ENCODE peak calls at places on chromosomes 12 and 14, in six cellular contexts. P is stimulated activated CD4-positive, alpha-beta T cell treated with anti-CD3 and anti-CD28 coated beads, Interleukin-1b, Interleukin-23, amount 100 ng/mL, for 1 hour; M is HFFc6; V is stimulated activated CD8-positive, alpha-beta memory T cell treated with anti-CD3 and anti-CD28 coated beads, Interleukin-4, amount 100 ng/mL, for 1 hour; N is HFF-Myc; G is substantia nigra. Y is an unnamed sample.

GRCh38 chr14:99716091-99716849 is 32.2 kb downstream of the CYP46A1 start:
- DNase-seq in P (no peak), M (no peak), V (no peak), N (no peak), G (no peak), Y (no peak)

GRCh38 chr12:54196396-54196795 is 7.6 kb upstream of the SMUG1 start:
- DNase-seq in P (no peak), M (no peak), V (no peak), N (no peak), G (no peak), Y (no peak)

GRCh38 chr12:121504505-121504904 is 76.3 kb downstream of the KDM2B start:
- DNase-seq in P (no peak), M (no peak), V (no peak), N (no peak), G (no peak), Y (no peak)

GRCh38 chr14:37114559-37114958 is 57.8 kb downstream of the SLC25A21 start:
- DNase-seq in P (no peak), M (no peak), V (no peak), N (no peak), G (no peak), Y (no peak)

GRCh38 chr12:29073631-29074239 is 75.3 kb upstream of the FAR2 start:
- DNase-seq in P (no peak), M (peak; percentile 22), V (no peak), N (peak; percentile 44), G (no peak), Y (peak; percentile 78)

GRCh38 chr12:108399514-108399913 is 60.4 kb upstream of the CMKLR1 start:
- DNase-seq in P (no peak), M (no peak), V (no peak), N (peak; percentile 20), G (no peak), Y (no peak)

GRCh38 chr12:122861586-122861970 is 26.3 kb downstream of the HIP1R start:
- DNase-seq in P (no peak), M (no peak), V (no peak), N (no peak), G (no peak), Y (no peak)

GRCh38 chr12:123056053-123056452 is 75.6 kb downstream of the ARL6IP4 start:
- DNase-seq in P (no peak), M (no peak), V (no peak), N (no peak), G (no peak), Y (peak; percentile 69)

GRCh38 chr14:75204106-75204505 is 27.7 kb upstream of the TMED10 start:
- DNase-seq in P (no peak), M (peak; percentile 57), V (no peak), N (no peak), G (no peak), Y (no peak)

GRCh38 chr12:52013626-52014310 is 7.0 kb downstream of the TAMALIN start:
- DNase-seq in P (no peak), M (no peak), V (no peak), N (no peak), G (no peak), Y (no peak)

GRCh38 chr12:19963972-19964371 is 404.4 kb upstream of the PDE3A start:
- DNase-seq in P (no peak), M (no peak), V (no peak), N (no peak), G (no peak), Y (no peak)

GRCh38 chr14:73236752-73237218 is 521 bp upstream of the PAPLN start:
- DNase-seq in P (no peak), M (no peak), V (no peak), N (no peak), G (no peak), Y (no peak)

GRCh38 chr12:109764123-109764522 is 50.5 kb downstream of the FAM222A start:
- DNase-seq in P (no peak), M (no peak), V (no peak), N (no peak), G (no peak), Y (no peak)

GRCh38 chr12:69405466-69405865 is 45.9 kb downstream of the YEATS4 start:
- DNase-seq in P (no peak), M (peak; percentile 92), V (no peak), N (peak; percentile 66), G (no peak), Y (peak; percentile 92)

GRCh38 chr12:14691560-14691959 is 4.8 kb downstream of the GUCY2C start:
- DNase-seq in P (no peak), M (no peak), V (no peak), N (peak; percentile 2), G (peak; percentile 3), Y (no peak)

GRCh38 chr12:34166427-34167060 is 144.2 kb downstream of the ALG10 start:
- DNase-seq in P (no peak), M (no peak), V (no peak), N (no peak), G (no peak), Y (no peak)

GRCh38 chr12:108881953-108882352 is 2.1 kb downstream of the DAO start:
- DNase-seq in P (no peak), M (no peak), V (no peak), N (no peak), G (no peak), Y (no peak)

GRCh38 chr12:32455607-32456063 is 56.3 kb downstream of the FGD4 start:
- DNase-seq in P (no peak), M (peak; percentile 69), V (no peak), N (peak; percentile 40), G (no peak), Y (peak; percentile 84)

GRCh38 chr12:28611115-28611435 is 420.8 kb downstream of the CCDC91 start:
- DNase-seq in P (no peak), M (peak; percentile 22), V (no peak), N (peak; percentile 37), G (no peak), Y (peak; percentile 90)

GRCh38 chr14:92719890-92720323 is 28.5 kb downstream of the LGMN start:
- DNase-seq in P (no peak), M (peak; percentile 45), V (no peak), N (no peak), G (no peak), Y (no peak)

GRCh38 chr12:82937151-82937550 is 250.4 kb downstream of the TMTC2 start:
- DNase-seq in P (no peak), M (no peak), V (no peak), N (peak; percentile 5), G (no peak), Y (peak; percentile 8)

GRCh38 chr14:35248476-35248788 is 43.8 kb upstream of the PSMA6 start:
- DNase-seq in P (no peak), M (no peak), V (no peak), N (no peak), G (no peak), Y (no peak)

GRCh38 chr12:126685636-126686035 is 1581.3 kb upstream of the TMEM132C start:
- DNase-seq in P (no peak), M (no peak), V (no peak), N (no peak), G (no peak), Y (no peak)

GRCh38 chr12:114399664-114400211 is 6.2 kb downstream of the TBX5 start:
- DNase-seq in P (no peak), M (peak; percentile 95), V (no peak), N (peak; percentile 86), G (no peak), Y (peak; percentile 90)

Y was measured in foreskin fibroblast.